ENCODE peak calls at places on chromosomes 4 and X, in eight cellular contexts. C, O, L, R, W, M, P and U are unnamed samples.

GRCh38 chr4:2388430-2389182 is 29.8 kb downstream of the ZFYVE28 start:
- DNase-seq in C (no peak), O (peak), L (no peak), R (no peak), W (no peak), M (no peak), P (no peak), U (peak)

GRCh38 chrX:46812445-46812844 is 24.4 kb upstream of the RP2 start:
- DNase-seq in C (no peak), O (no peak), L (no peak), R (peak), W (no peak), M (no peak), P (no peak), U (no peak)

GRCh38 chrX:151725338-151725614 is 9.3 kb upstream of the CNGA2 start:
- DNase-seq in C (no peak), O (no peak), L (no peak), R (no peak), W (no peak), M (no peak), P (no peak), U (no peak)

GRCh38 chr4:165711912-165712311 is 161.1 kb upstream of the TLL1 start:
- DNase-seq in C (no peak), O (no peak), L (no peak), R (no peak), W (no peak), M (no peak), P (no peak), U (no peak)

GRCh38 chr4:56288663-56289062 is 98.6 kb downstream of the AASDH start:
- DNase-seq in C (no peak), O (no peak), L (no peak), R (no peak), W (no peak), M (no peak), P (no peak), U (no peak)

GRCh38 chr4:173181769-173182374 is 13.3 kb downstream of the GALNT7 start:
- DNase-seq in C (peak), O (peak), L (no peak), R (no peak), W (no peak), M (peak), P (no peak), U (peak)

GRCh38 chrX:110402091-110402854 is 43.6 kb downstream of the RTL9 start:
- DNase-seq in C (peak), O (peak), L (no peak), R (peak), W (no peak), M (peak), P (no peak), U (peak)

GRCh38 chrX:122934131-122934530 is 249.9 kb upstream of the GRIA3 start:
- DNase-seq in C (no peak), O (peak), L (no peak), R (no peak), W (no peak), M (no peak), P (no peak), U (no peak)

GRCh38 chrX:74015379-74016019 is 288.5 kb upstream of the ZCCHC13 start:
- DNase-seq in C (peak), O (peak), L (peak), R (peak), W (peak), M (peak), P (peak), U (peak)

GRCh38 chr4:138216272-138216867 is 25.8 kb downstream of the SLC7A11 start:
- DNase-seq in C (no peak), O (no peak), L (no peak), R (peak), W (no peak), M (no peak), P (no peak), U (no peak)

GRCh38 chrX:66015152-66015827 is 24.6 kb downstream of the VSIG4 start:
- DNase-seq in C (no peak), O (no peak), L (peak), R (no peak), W (peak), M (no peak), P (peak), U (no peak)

GRCh38 chr4:24551492-24552330 is 32.6 kb downstream of the DHX15 start:
- DNase-seq in C (no peak), O (no peak), L (no peak), R (no peak), W (no peak), M (peak), P (no peak), U (peak)

GRCh38 chr4:102318526-102318925 is 26.8 kb downstream of the SLC39A8 start:
- DNase-seq in C (no peak), O (no peak), L (no peak), R (no peak), W (no peak), M (no peak), P (no peak), U (no peak)

GRCh38 chrX:16022580-16023170 is 100.7 kb upstream of the GRPR start:
- DNase-seq in C (peak), O (peak), L (no peak), R (no peak), W (no peak), M (peak), P (no peak), U (peak)

GRCh38 chrX:42396136-42396535 is 381.8 kb downstream of the PPP1R2C start:
- DNase-seq in C (no peak), O (no peak), L (no peak), R (no peak), W (no peak), M (no peak), P (no peak), U (no peak)

GRCh38 chr4:42397635-42398447 is 553 bp downstream of the SHISA3 start:
- DNase-seq in C (peak), O (no peak), L (peak), R (peak), W (no peak), M (no peak), P (no peak), U (peak)

GRCh38 chr4:89836031-89836777 is 757 bp downstream of the SNCA start:
- DNase-seq in C (peak), O (no peak), L (no peak), R (peak), W (no peak), M (no peak), P (no peak), U (peak)

GRCh38 chrX:118189628-118190027 is 73.0 kb upstream of the KLHL13 start:
- DNase-seq in C (no peak), O (no peak), L (no peak), R (peak), W (no peak), M (no peak), P (no peak), U (no peak)

GRCh38 chr4:153159728-153160221 is 44.5 kb upstream of the TRIM2 start:
- DNase-seq in C (peak), O (peak), L (no peak), R (no peak), W (no peak), M (peak), P (no peak), U (peak)

GRCh38 chr4:48667148-48667547 is 112.9 kb downstream of the FRYL start:
- DNase-seq in C (no peak), O (no peak), L (no peak), R (no peak), W (no peak), M (no peak), P (no peak), U (no peak)

GRCh38 chrX:129497146-129497805 is 26.0 kb downstream of the SMARCA1 start:
- DNase-seq in C (no peak), O (no peak), L (no peak), R (no peak), W (no peak), M (no peak), P (no peak), U (no peak)

GRCh38 chr4:96170198-96170597 is 330.3 kb downstream of the PDHA2 start:
- DNase-seq in C (no peak), O (no peak), L (no peak), R (peak), W (no peak), M (no peak), P (no peak), U (no peak)

GRCh38 chr4:74161676-74162450 is 3.9 kb downstream of the MTHFD2L start:
- DNase-seq in C (no peak), O (peak), L (no peak), R (no peak), W (no peak), M (no peak), P (no peak), U (peak)